ENCODE peak calls at places on chromosomes 5 and 9, in four cellular contexts. One of them, this sample, is unnamed.

GRCh38 chr5:73488806-73489205 is 9.4 kb upstream of the BTF3 start:
- DNase-seq in body of pancreas: no peak
- DNase-seq in left ventricle myocardium inferior: no peak
- DNase-seq in mucosa of descending colon: no peak
- DNase-seq in this sample: no peak

GRCh38 chr5:57598756-57599155 is 116.1 kb upstream of the ACTBL2 start:
- DNase-seq in mucosa of descending colon: no peak
- DNase-seq in left ventricle myocardium inferior: no peak
- DNase-seq in body of pancreas: no peak
- DNase-seq in this sample: no peak

GRCh38 chr9:5402217-5402616 is 35.5 kb downstream of the PLGRKT start:
- DNase-seq in left ventricle myocardium inferior: no peak
- DNase-seq in body of pancreas: no peak
- DNase-seq in mucosa of descending colon: no peak
- DNase-seq in this sample: no peak

GRCh38 chr9:71269859-71270258 is 148.4 kb upstream of the TRPM3 start:
- DNase-seq in body of pancreas: no peak
- DNase-seq in left ventricle myocardium inferior: no peak
- DNase-seq in mucosa of descending colon: no peak
- DNase-seq in this sample: no peak

GRCh38 chr5:167458412-167458811 is 833.0 kb upstream of the WWC1 start:
- DNase-seq in mucosa of descending colon: no peak
- DNase-seq in body of pancreas: no peak
- DNase-seq in left ventricle myocardium inferior: no peak
- DNase-seq in this sample: no peak

GRCh38 chr5:74035521-74035937 is 409.5 kb downstream of the ARHGEF28 start:
- DNase-seq in left ventricle myocardium inferior: no peak
- DNase-seq in mucosa of descending colon: peak; percentile 22
- DNase-seq in body of pancreas: no peak
- DNase-seq in this sample: no peak

GRCh38 chr9:99105152-99106043 is 485 bp downstream of the TGFBR1 start:
- DNase-seq in mucosa of descending colon: peak; percentile 78
- DNase-seq in body of pancreas: peak; percentile 78
- DNase-seq in left ventricle myocardium inferior: peak; percentile 82
- DNase-seq in this sample: peak; percentile 85

GRCh38 chr5:64506567-64507321 is 929 bp downstream of the RGS7BP start:
- DNase-seq in mucosa of descending colon: no peak
- DNase-seq in left ventricle myocardium inferior: no peak
- DNase-seq in body of pancreas: no peak
- DNase-seq in this sample: no peak

GRCh38 chr5:164784230-164784629 is 1278.8 kb downstream of the MAT2B start:
- DNase-seq in left ventricle myocardium inferior: no peak
- DNase-seq in mucosa of descending colon: no peak
- DNase-seq in body of pancreas: no peak
- DNase-seq in this sample: no peak

GRCh38 chr5:176744584-176744965 is 65.8 kb upstream of the UNC5A start:
- DNase-seq in body of pancreas: no peak
- DNase-seq in left ventricle myocardium inferior: no peak
- DNase-seq in mucosa of descending colon: peak; percentile 10
- DNase-seq in this sample: no peak

GRCh38 chr9:136886610-136887597 is 588 bp downstream of the TRAF2 start:
- DNase-seq in mucosa of descending colon: peak; percentile 50
- DNase-seq in left ventricle myocardium inferior: no peak
- DNase-seq in body of pancreas: peak; percentile 36
- DNase-seq in this sample: no peak

GRCh38 chr9:899440-900184 is 58.1 kb downstream of the DMRT1 start:
- DNase-seq in body of pancreas: no peak
- DNase-seq in mucosa of descending colon: peak; percentile 13
- DNase-seq in left ventricle myocardium inferior: no peak
- DNase-seq in this sample: no peak

GRCh38 chr9:83544002-83544698 is 5.9 kb upstream of the FRMD3 start:
- DNase-seq in mucosa of descending colon: peak; percentile 44
- DNase-seq in left ventricle myocardium inferior: no peak
- DNase-seq in body of pancreas: peak; percentile 25
- DNase-seq in this sample: peak; percentile 36

GRCh38 chr9:100473271-100474081 is 527 bp downstream of the TMEFF1 start:
- DNase-seq in mucosa of descending colon: peak; percentile 5
- DNase-seq in body of pancreas: peak; percentile 24
- DNase-seq in left ventricle myocardium inferior: no peak
- DNase-seq in this sample: peak; percentile 17

GRCh38 chr9:22210936-22211335 is 201.8 kb upstream of the CDKN2B start:
- DNase-seq in mucosa of descending colon: no peak
- DNase-seq in body of pancreas: no peak
- DNase-seq in left ventricle myocardium inferior: no peak
- DNase-seq in this sample: no peak

GRCh38 chr5:159224471-159224870 is 15.1 kb upstream of the RNF145 start:
- DNase-seq in left ventricle myocardium inferior: no peak
- DNase-seq in body of pancreas: no peak
- DNase-seq in mucosa of descending colon: no peak
- DNase-seq in this sample: no peak

GRCh38 chr9:120303519-120303918 is 276.4 kb downstream of the CDK5RAP2 start:
- DNase-seq in left ventricle myocardium inferior: no peak
- DNase-seq in body of pancreas: no peak
- DNase-seq in mucosa of descending colon: no peak
- DNase-seq in this sample: no peak

GRCh38 chr9:14313951-14314423 is at the start of gene NFIB:
- DNase-seq in mucosa of descending colon: peak; percentile 54
- DNase-seq in body of pancreas: peak; percentile 75
- DNase-seq in left ventricle myocardium inferior: peak; percentile 58
- DNase-seq in this sample: peak; percentile 57

GRCh38 chr9:136018257-136019031 is 57.3 kb upstream of the UBAC1 start:
- DNase-seq in mucosa of descending colon: no peak
- DNase-seq in left ventricle myocardium inferior: peak; percentile 9
- DNase-seq in body of pancreas: no peak
- DNase-seq in this sample: peak; percentile 1

GRCh38 chr5:170755679-170756456 is 27.7 kb upstream of the GABRP start:
- DNase-seq in left ventricle myocardium inferior: peak; percentile 72
- DNase-seq in body of pancreas: peak; percentile 68
- DNase-seq in mucosa of descending colon: peak; percentile 71
- DNase-seq in this sample: peak; percentile 68

GRCh38 chr5:32369542-32370155 is 56.9 kb upstream of the MTMR12 start:
- DNase-seq in body of pancreas: no peak
- DNase-seq in mucosa of descending colon: no peak
- DNase-seq in left ventricle myocardium inferior: no peak
- DNase-seq in this sample: no peak

GRCh38 chr5:120538644-120539043 is 74.5 kb downstream of the PRR16 start:
- DNase-seq in mucosa of descending colon: no peak
- DNase-seq in left ventricle myocardium inferior: no peak
- DNase-seq in body of pancreas: no peak
- DNase-seq in this sample: no peak

DNA sequence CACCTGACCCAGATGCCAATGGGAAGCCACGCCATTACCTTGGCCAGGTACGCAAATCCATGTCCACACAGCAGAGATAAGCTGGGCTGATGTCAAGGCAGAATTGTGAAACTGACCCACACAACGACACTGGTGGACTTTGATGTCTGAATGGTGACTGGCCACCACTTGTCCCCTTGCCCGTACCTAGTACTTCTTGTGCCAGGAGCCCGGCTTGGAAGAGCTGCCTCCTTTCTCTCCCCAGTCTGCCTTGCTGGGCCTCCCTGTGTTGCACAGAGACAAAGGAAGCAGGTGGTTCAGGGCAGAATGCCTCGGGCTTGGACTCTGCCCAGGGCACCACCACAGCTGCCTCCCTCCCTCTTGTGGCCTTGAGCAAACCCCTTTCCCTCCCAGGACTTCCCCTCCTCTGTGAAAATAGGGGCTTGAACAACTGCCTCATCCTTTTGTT is 23.3 kb downstream of the PTGES2 start:
- DNase-seq in body of pancreas: peak; percentile 95
- DNase-seq in left ventricle myocardium inferior: no peak
- DNase-seq in mucosa of descending colon: peak; percentile 70
- DNase-seq in this sample: no peak
- H3K4me1 ChIP-seq in body of pancreas: peaks cover 72% of the 10 kb centered on the region
- H3K4me1 ChIP-seq in left ventricle myocardium inferior: peaks cover 56% of the 10 kb centered on the region
- H3K4me1 ChIP-seq in mucosa of descending colon: peaks cover 34% of the 10 kb centered on the region
- H3K4me1 ChIP-seq in this sample: peaks cover 36% of the 10 kb centered on the region

DNA sequence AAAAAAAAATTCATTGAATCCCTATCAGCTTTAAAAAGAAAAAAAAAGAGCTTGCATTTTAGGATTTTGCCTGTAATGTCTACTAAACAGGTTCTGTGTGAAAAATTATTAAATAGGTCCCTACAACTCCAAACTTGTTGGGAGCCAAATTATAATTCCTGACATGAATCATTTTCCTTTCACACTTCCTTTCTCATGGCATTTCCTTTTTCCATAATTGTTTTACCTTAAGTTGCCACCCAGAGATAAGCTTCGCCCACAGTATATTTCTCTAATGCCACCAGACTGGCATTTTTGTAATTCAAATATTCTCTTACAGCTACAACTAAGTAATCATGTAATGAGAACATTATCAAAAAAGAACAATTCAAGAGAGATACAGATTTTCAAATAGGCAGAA is 348.8 kb downstream of the EFNA5 start:
- DNase-seq in left ventricle myocardium inferior: no peak
- DNase-seq in mucosa of descending colon: no peak
- DNase-seq in body of pancreas: no peak
- DNase-seq in this sample: no peak
- H3K4me1 ChIP-seq in left ventricle myocardium inferior: no peaks in the 10 kb centered on the region
- H3K4me1 ChIP-seq in mucosa of descending colon: no peaks in the 10 kb centered on the region
- H3K4me1 ChIP-seq in body of pancreas: no peaks in the 10 kb centered on the region
- H3K4me1 ChIP-seq in this sample: no peaks in the 10 kb centered on the region

DNA sequence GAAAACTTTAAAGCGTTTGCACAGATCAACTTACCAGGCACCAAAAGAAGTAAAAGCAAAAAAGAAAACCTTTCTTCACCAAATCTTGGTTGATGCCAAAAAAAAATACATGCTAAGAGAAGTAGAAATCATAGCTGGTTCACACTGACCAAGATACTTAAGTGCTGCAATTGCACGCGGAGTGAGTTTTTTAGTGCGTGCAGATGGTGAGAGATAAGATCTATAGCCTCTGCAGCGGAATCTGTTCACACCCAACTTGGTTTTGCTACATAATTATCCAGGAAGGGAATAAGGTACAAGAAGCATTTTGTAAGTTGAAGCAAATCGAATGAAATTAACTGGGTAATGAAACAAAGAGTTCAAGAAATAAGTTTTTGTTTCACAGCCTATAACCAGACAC is 36.4 kb upstream of the CCDC152 start:
- DNase-seq in body of pancreas: no peak
- DNase-seq in mucosa of descending colon: peak; percentile 5
- DNase-seq in left ventricle myocardium inferior: no peak
- DNase-seq in this sample: no peak
- H3K4me1 ChIP-seq in body of pancreas: no peaks in the 10 kb centered on the region
- H3K4me1 ChIP-seq in mucosa of descending colon: no peaks in the 10 kb centered on the region
- H3K4me1 ChIP-seq in left ventricle myocardium inferior: no peaks in the 10 kb centered on the region
- H3K4me1 ChIP-seq in this sample: no peaks in the 10 kb centered on the region

DNA sequence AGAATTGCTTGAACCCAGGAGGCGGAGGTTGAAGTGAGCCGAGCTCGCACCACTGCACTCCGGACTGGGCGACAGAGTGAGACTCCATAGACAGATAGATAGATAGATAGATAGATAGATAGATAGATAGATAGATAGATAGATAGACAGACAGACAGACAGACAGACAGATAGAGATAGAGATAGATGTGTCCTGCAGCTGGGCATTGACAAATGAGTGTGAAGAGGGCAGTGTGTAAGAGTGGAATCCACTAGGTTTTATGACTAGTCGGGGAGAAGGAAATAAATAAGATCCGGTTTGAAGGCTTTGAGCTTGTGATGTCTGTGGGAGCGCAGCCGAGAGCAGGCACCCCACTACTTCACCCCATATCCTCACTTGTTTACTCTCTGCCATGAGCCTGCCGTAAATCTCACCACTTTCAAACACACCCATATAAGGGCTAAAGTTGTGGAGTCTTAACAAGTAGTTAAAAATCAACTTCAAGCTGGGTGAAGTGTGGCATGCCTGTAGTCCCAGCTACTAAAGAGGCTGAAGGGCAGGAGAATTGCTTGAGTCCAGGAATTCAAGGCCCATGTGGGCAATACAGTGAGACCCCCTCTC is 1.4 kb upstream of the SUSD1 start:
- DNase-seq in mucosa of descending colon: peak; percentile 61
- DNase-seq in left ventricle myocardium inferior: no peak
- DNase-seq in body of pancreas: no peak
- DNase-seq in this sample: no peak
- H3K4me1 ChIP-seq in mucosa of descending colon: peaks cover 22% of the 10 kb centered on the region
- H3K4me1 ChIP-seq in left ventricle myocardium inferior: peaks cover 25% of the 10 kb centered on the region
- H3K4me1 ChIP-seq in body of pancreas: peaks cover 14% of the 10 kb centered on the region
- H3K4me1 ChIP-seq in this sample: no peaks in the 10 kb centered on the region

GRCh38 chr9:33415152-33416038 is 13.0 kb upstream of the AQP7 start:
- DNase-seq in left ventricle myocardium inferior: peak; percentile 71
- DNase-seq in mucosa of descending colon: peak; percentile 96
- DNase-seq in body of pancreas: peak; percentile 93
- DNase-seq in this sample: peak; percentile 81
- H3K4me1 ChIP-seq in left ventricle myocardium inferior: peaks cover 14% of the 10 kb centered on the region
- H3K4me1 ChIP-seq in mucosa of descending colon: peaks cover 14% of the 10 kb centered on the region
- H3K4me1 ChIP-seq in body of pancreas: peaks cover 23% of the 10 kb centered on the region
- H3K4me1 ChIP-seq in this sample: peaks cover 7% of the 10 kb centered on the region

GRCh38 chr9:35667939-35668338 is 2.9 kb upstream of the ARHGEF39 start:
- DNase-seq in mucosa of descending colon: no peak
- DNase-seq in left ventricle myocardium inferior: no peak
- DNase-seq in body of pancreas: no peak
- DNase-seq in this sample: no peak
- H3K4me1 ChIP-seq in mucosa of descending colon: peaks cover 20% of the 10 kb centered on the region
- H3K4me1 ChIP-seq in left ventricle myocardium inferior: peaks cover 20% of the 10 kb centered on the region
- H3K4me1 ChIP-seq in body of pancreas: peaks cover 47% of the 10 kb centered on the region
- H3K4me1 ChIP-seq in this sample: no peaks in the 10 kb centered on the region